ENCODE peak calls at places on chromosome 21, in seven cellular contexts. R is CD14-positive monocyte, O is uterus, H is adrenal gland, D is bronchial epithelial cell, T is left ventricle myocardium inferior, A is PC-9. M is an unnamed sample.

GRCh38 chr21:31974454-31974985 is 101.7 kb downstream of the HUNK start:
- DNase-seq in R (no peak), O (no peak), H (no peak), D (no peak), T (no peak), A (no peak), M (no peak)

GRCh38 chr21:31290765-31291164 is 53.3 kb downstream of the TIAM1 start:
- DNase-seq in R (no peak), O (no peak), H (no peak), D (no peak), T (no peak), A (no peak), M (no peak)

GRCh38 chr21:46459356-46460112 is 843 bp downstream of the DIP2A start:
- DNase-seq in R (no peak), O (peak), H (peak), D (peak), T (peak), A (no peak), M (no peak)

GRCh38 chr21:17513214-17514123 is 626 bp downstream of the CXADR start:
- DNase-seq in R (no peak), O (peak), H (peak), D (peak), T (no peak), A (no peak), M (peak)

GRCh38 chr21:45550552-45551210 is 8.4 kb upstream of the SLC19A1 start:
- DNase-seq in R (peak), O (no peak), H (no peak), D (no peak), T (peak), A (no peak), M (no peak)

GRCh38 chr21:41615613-41616012 is 107.7 kb upstream of the TMPRSS2 start:
- DNase-seq in R (no peak), O (no peak), H (no peak), D (peak), T (no peak), A (peak), M (no peak)

GRCh38 chr21:46562472-46562871 is 42.4 kb downstream of the S100B start:
- DNase-seq in R (no peak), O (no peak), H (peak), D (no peak), T (no peak), A (no peak), M (peak)

GRCh38 chr21:45930792-45931191 is 50.8 kb upstream of the COL6A1 start:
- DNase-seq in R (no peak), O (no peak), H (no peak), D (no peak), T (no peak), A (no peak), M (no peak)

GRCh38 chr21:45820171-45821091 is 161.1 kb upstream of the COL6A1 start:
- DNase-seq in R (peak), O (peak), H (peak), D (peak), T (peak), A (peak), M (peak)

GRCh38 chr21:28899220-28899619 is 93.5 kb downstream of the LTN1 start:
- DNase-seq in R (no peak), O (no peak), H (no peak), D (no peak), T (no peak), A (no peak), M (no peak)

GRCh38 chr21:34996304-34997081 is 52.6 kb downstream of the RUNX1 start:
- DNase-seq in R (no peak), O (peak), H (no peak), D (no peak), T (no peak), A (no peak), M (no peak)

GRCh38 chr21:45830221-45830640 is 151.3 kb upstream of the COL6A1 start:
- DNase-seq in R (no peak), O (no peak), H (peak), D (no peak), T (no peak), A (no peak), M (no peak)

GRCh38 chr21:44508711-44509445 is 31.1 kb downstream of the KRTAP10-1 start:
- DNase-seq in R (no peak), O (no peak), H (no peak), D (no peak), T (no peak), A (no peak), M (no peak)

GRCh38 chr21:44508426-44508710 is 31.6 kb downstream of the KRTAP10-1 start:
- DNase-seq in R (no peak), O (no peak), H (no peak), D (no peak), T (no peak), A (no peak), M (no peak)

GRCh38 chr21:44510109-44510507 is 29.9 kb downstream of the KRTAP10-1 start:
- DNase-seq in R (no peak), O (no peak), H (no peak), D (no peak), T (no peak), A (no peak), M (no peak)

GRCh38 chr21:44510508-44511218 is 29.3 kb downstream of the KRTAP10-1 start:
- DNase-seq in R (no peak), O (no peak), H (peak), D (no peak), T (peak), A (no peak), M (peak)

GRCh38 chr21:44509539-44509938 is 30.5 kb downstream of the KRTAP10-1 start:
- DNase-seq in R (no peak), O (no peak), H (no peak), D (no peak), T (peak), A (peak), M (no peak)
- TF ChIP-seq CTCF in R (no peak), O (no peak), H (no peak), D (peak), T (peak), A (peak), M (peak)

GRCh38 chr21:23858878-23859277 is 1748.4 kb downstream of the MRPL39 start:
- DNase-seq in R (no peak), O (no peak), H (no peak), D (no peak), T (no peak), A (no peak), M (no peak)

DNA sequence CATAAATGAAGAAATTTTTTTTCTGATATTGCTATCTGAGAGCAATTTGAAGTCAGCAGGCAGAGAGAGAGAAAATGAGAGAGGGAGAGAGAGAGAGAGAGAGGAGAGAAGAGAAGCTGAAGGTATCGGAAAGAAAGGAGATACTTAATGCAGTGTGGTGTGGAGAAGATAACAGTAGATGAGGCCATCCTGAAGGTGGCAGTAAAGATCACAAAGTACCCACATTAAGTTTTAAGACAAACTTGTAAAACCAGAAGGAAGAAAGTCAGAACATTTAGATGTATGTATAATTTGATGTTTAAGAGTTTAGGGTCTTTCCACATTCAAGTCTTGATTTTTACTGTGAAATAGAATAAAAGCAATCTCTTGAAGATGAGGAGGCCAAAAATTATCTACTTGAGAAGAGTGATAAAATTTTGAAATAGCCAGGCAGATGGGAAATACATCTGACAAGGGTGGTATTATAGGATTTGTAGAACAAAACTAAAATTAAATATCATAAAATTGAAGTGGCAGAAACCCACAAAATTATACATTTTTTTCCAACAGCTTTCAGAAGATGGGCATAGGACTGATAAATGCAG is 1753.4 kb downstream of the MRPL39 start:
- DNase-seq in R (no peak), O (no peak), H (no peak), D (peak), T (no peak), A (no peak), M (no peak)
- TF ChIP-seq CTCF in R (peak), O (peak), H (peak), D (no peak), T (peak), A (peak), M (peak)

GRCh38 chr21:33931799-33932390 is 16.3 kb upstream of the ATP5PO start:
- DNase-seq in R (no peak), O (no peak), H (no peak), D (no peak), T (no peak), A (no peak), M (no peak)
- TF ChIP-seq CTCF in R (no peak), O (no peak), H (no peak), D (no peak), T (no peak), A (no peak), M (no peak)

DNA sequence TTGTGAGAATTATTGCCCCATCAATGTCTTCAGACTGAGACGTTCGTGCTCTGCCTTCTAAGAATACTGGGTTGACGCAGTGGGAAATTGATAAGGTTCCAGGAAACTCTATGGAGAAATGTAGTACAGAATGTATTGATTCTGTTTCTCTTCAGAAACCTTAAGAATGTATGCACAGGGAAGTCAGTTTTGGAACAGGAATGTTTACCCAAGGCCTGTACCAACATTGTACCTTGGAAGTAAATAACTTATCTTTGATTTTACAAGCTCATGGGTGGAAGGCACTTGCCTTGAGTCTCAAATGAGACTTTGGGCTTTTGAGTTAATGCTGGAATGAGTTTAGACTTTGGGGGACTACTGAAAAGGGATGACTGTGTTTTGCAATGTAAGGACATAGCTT is 59.5 kb upstream of the PCP4 start:
- DNase-seq in R (no peak), O (no peak), H (no peak), D (no peak), T (no peak), A (peak), M (no peak)
- TF ChIP-seq CTCF in R (no peak), O (no peak), H (no peak), D (no peak), T (no peak), A (no peak), M (no peak)

GRCh38 chr21:43269981-43270670 is 101.3 kb downstream of the CRYAA start:
- DNase-seq in R (no peak), O (no peak), H (no peak), D (no peak), T (peak), A (no peak), M (no peak)

GRCh38 chr21:43268804-43269186 is 100.0 kb downstream of the CRYAA start:
- DNase-seq in R (no peak), O (no peak), H (no peak), D (no peak), T (peak), A (no peak), M (no peak)

GRCh38 chr21:43268086-43268803 is 99.4 kb downstream of the CRYAA start:
- DNase-seq in R (no peak), O (no peak), H (peak), D (no peak), T (peak), A (no peak), M (no peak)

GRCh38 chr21:43270800-43271261 is 102.0 kb downstream of the CRYAA start:
- DNase-seq in R (no peak), O (no peak), H (peak), D (no peak), T (peak), A (no peak), M (no peak)

DNA sequence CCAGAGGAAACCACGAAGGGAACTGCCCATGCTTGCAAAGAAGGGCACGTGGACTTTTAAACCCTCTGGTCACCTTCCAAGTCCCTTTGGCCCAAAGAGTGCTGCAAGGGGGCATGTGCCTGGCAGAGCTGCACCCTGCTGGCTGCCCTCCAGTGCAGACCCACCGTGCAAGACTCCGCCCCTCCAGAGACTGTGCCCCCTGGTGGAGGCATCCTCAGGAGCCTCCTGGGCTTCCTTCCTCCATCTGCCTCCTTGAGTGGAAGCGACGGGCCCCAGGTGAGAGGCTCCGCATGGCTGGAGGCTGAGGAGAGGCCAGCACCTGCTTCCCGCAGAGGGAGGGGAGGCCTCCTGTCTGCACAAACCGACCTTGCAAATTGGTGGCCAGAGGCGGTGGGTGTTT is 100.7 kb downstream of the CRYAA start:
- DNase-seq in R (no peak), O (no peak), H (no peak), D (no peak), T (peak), A (no peak), M (no peak)
- TF ChIP-seq CTCF in R (peak), O (no peak), H (no peak), D (peak), T (no peak), A (no peak), M (peak)

M was measured in D721Med.